ENCODE peak calls at places on chromosomes 6 and 20, in four cellular contexts. One of them, this sample, is unnamed.

GRCh38 chr6:168374541-168375071 is 55.0 kb upstream of the DACT2 start:
- DNase-seq in T-helper 17 cell: no peak
- DNase-seq in GM23248: no peak
- DNase-seq in KBM-7: no peak
- DNase-seq in this sample: no peak

GRCh38 chr6:71404145-71404966 is 115.7 kb downstream of the OGFRL1 start:
- DNase-seq in T-helper 17 cell: no peak
- DNase-seq in GM23248: peak; percentile 82
- DNase-seq in KBM-7: no peak
- DNase-seq in this sample: no peak

GRCh38 chr6:110950443-110950842 is 8.1 kb upstream of the GTF3C6 start:
- DNase-seq in T-helper 17 cell: no peak
- DNase-seq in GM23248: no peak
- DNase-seq in KBM-7: no peak
- DNase-seq in this sample: no peak

GRCh38 chr6:107704377-107705013 is 119.6 kb downstream of the SCML4 start:
- DNase-seq in T-helper 17 cell: no peak
- DNase-seq in GM23248: peak; percentile 54
- DNase-seq in KBM-7: peak; percentile 61
- DNase-seq in this sample: no peak

GRCh38 chr6:52877168-52877567 is 32.3 kb downstream of the GSTA3 start:
- DNase-seq in T-helper 17 cell: no peak
- DNase-seq in GM23248: peak; percentile 94
- DNase-seq in KBM-7: peak; percentile 10
- DNase-seq in this sample: no peak

GRCh38 chr20:21981179-21981578 is 275.7 kb downstream of the PAX1 start:
- DNase-seq in T-helper 17 cell: no peak
- DNase-seq in GM23248: peak; percentile 80
- DNase-seq in KBM-7: no peak
- DNase-seq in this sample: no peak

GRCh38 chr6:105844275-105844848 is 241.8 kb upstream of the PRDM1 start:
- DNase-seq in T-helper 17 cell: no peak
- DNase-seq in GM23248: peak; percentile 33
- DNase-seq in KBM-7: no peak
- DNase-seq in this sample: no peak

GRCh38 chr6:122042851-122043250 is 356.6 kb upstream of the HSF2 start:
- DNase-seq in T-helper 17 cell: no peak
- DNase-seq in GM23248: peak; percentile 31
- DNase-seq in KBM-7: no peak
- DNase-seq in this sample: no peak

GRCh38 chr6:148720897-148721296 is 25.9 kb upstream of the UST start:
- DNase-seq in T-helper 17 cell: no peak
- DNase-seq in GM23248: peak; percentile 61
- DNase-seq in KBM-7: no peak
- DNase-seq in this sample: no peak

GRCh38 chr20:60694763-60695162 is 557.3 kb upstream of the CDH4 start:
- DNase-seq in T-helper 17 cell: no peak
- DNase-seq in GM23248: peak; percentile 68
- DNase-seq in KBM-7: no peak
- DNase-seq in this sample: no peak

GRCh38 chr6:52643158-52643557 is 27.8 kb upstream of the TMEM14A start:
- DNase-seq in T-helper 17 cell: no peak
- DNase-seq in GM23248: peak; percentile 55
- DNase-seq in KBM-7: no peak
- DNase-seq in this sample: no peak

GRCh38 chr6:12032783-12033573 is 20.9 kb downstream of the HIVEP1 start:
- DNase-seq in T-helper 17 cell: no peak
- DNase-seq in GM23248: no peak
- DNase-seq in KBM-7: no peak
- DNase-seq in this sample: no peak

GRCh38 chr6:134551245-134551960 is 233.5 kb upstream of the SGK1 start:
- DNase-seq in T-helper 17 cell: no peak
- DNase-seq in GM23248: peak; percentile 76
- DNase-seq in KBM-7: no peak
- DNase-seq in this sample: no peak

GRCh38 chr6:154595997-154596396 is 85.5 kb upstream of the CNKSR3 start:
- DNase-seq in T-helper 17 cell: no peak
- DNase-seq in GM23248: no peak
- DNase-seq in KBM-7: no peak
- DNase-seq in this sample: no peak

GRCh38 chr6:19995575-19996257 is 158.5 kb downstream of the ID4 start:
- DNase-seq in T-helper 17 cell: no peak
- DNase-seq in GM23248: no peak
- DNase-seq in KBM-7: no peak
- DNase-seq in this sample: no peak

GRCh38 chr6:53070808-53071207 is 5.6 kb downstream of the FBXO9 start:
- DNase-seq in T-helper 17 cell: no peak
- DNase-seq in GM23248: no peak
- DNase-seq in KBM-7: no peak
- DNase-seq in this sample: no peak

GRCh38 chr6:139355172-139355571 is 19.3 kb downstream of the CITED2 start:
- DNase-seq in T-helper 17 cell: no peak
- DNase-seq in GM23248: no peak
- DNase-seq in KBM-7: no peak
- DNase-seq in this sample: no peak

GRCh38 chr6:135257641-135258405 is 76.7 kb downstream of the MYB start:
- DNase-seq in T-helper 17 cell: no peak
- DNase-seq in GM23248: no peak
- DNase-seq in KBM-7: no peak
- DNase-seq in this sample: no peak

GRCh38 chr6:69370763-69371162 is 426.0 kb downstream of the LMBRD1 start:
- DNase-seq in T-helper 17 cell: no peak
- DNase-seq in GM23248: no peak
- DNase-seq in KBM-7: no peak
- DNase-seq in this sample: no peak

GRCh38 chr6:140809694-140810101 is 1323.0 kb upstream of the GJE1 start:
- DNase-seq in T-helper 17 cell: no peak
- DNase-seq in GM23248: no peak
- DNase-seq in KBM-7: peak; percentile 94
- DNase-seq in this sample: no peak

GRCh38 chr6:158558415-158559306 is 1.2 kb upstream of the TMEM181 start:
- DNase-seq in T-helper 17 cell: no peak
- DNase-seq in GM23248: no peak
- DNase-seq in KBM-7: no peak
- DNase-seq in this sample: no peak

GRCh38 chr20:45097485-45098095 is 3.3 kb downstream of the KCNS1 start:
- DNase-seq in T-helper 17 cell: no peak
- DNase-seq in GM23248: peak; percentile 61
- DNase-seq in KBM-7: peak; percentile 42
- DNase-seq in this sample: no peak

GRCh38 chr20:50146732-50147662 is 6.5 kb downstream of the PEDS1 start:
- DNase-seq in T-helper 17 cell: peak; percentile 52
- DNase-seq in GM23248: no peak
- DNase-seq in KBM-7: peak; percentile 88
- DNase-seq in this sample: peak; percentile 61

GRCh38 chr6:76697585-76697984 is 625.1 kb upstream of the IMPG1 start:
- DNase-seq in T-helper 17 cell: no peak
- DNase-seq in GM23248: peak; percentile 22
- DNase-seq in KBM-7: no peak
- DNase-seq in this sample: no peak

GRCh38 chr6:45710304-45710821 is 305.3 kb downstream of the CLIC5 start:
- DNase-seq in T-helper 17 cell: no peak
- DNase-seq in GM23248: peak; percentile 56
- DNase-seq in KBM-7: no peak
- DNase-seq in this sample: peak; percentile 45

GRCh38 chr6:159445351-159445750 is 247.7 kb downstream of the SOD2 start:
- DNase-seq in T-helper 17 cell: no peak
- DNase-seq in GM23248: peak; percentile 27
- DNase-seq in KBM-7: no peak
- DNase-seq in this sample: no peak

GRCh38 chr6:31332637-31333602 is 24.1 kb downstream of the HLA-B start:
- DNase-seq in T-helper 17 cell: no peak
- DNase-seq in GM23248: no peak
- DNase-seq in KBM-7: peak; percentile 47
- DNase-seq in this sample: no peak

GRCh38 chr20:1626528-1627192 is 6.9 kb upstream of the SIRPB1 start:
- DNase-seq in T-helper 17 cell: no peak
- DNase-seq in GM23248: no peak
- DNase-seq in KBM-7: no peak
- DNase-seq in this sample: no peak

GRCh38 chr20:20459726-20460125 is 91.8 kb downstream of the INSM1 start:
- DNase-seq in T-helper 17 cell: no peak
- DNase-seq in GM23248: peak; percentile 26
- DNase-seq in KBM-7: no peak
- DNase-seq in this sample: no peak

GRCh38 chr20:9262653-9263194 is 193.8 kb downstream of the PLCB4 start:
- DNase-seq in T-helper 17 cell: no peak
- DNase-seq in GM23248: no peak
- DNase-seq in KBM-7: no peak
- DNase-seq in this sample: no peak

GRCh38 chr6:63516186-63516944 is 55.9 kb upstream of the LOC128125822 start:
- DNase-seq in T-helper 17 cell: no peak
- DNase-seq in GM23248: peak; percentile 19
- DNase-seq in KBM-7: no peak
- DNase-seq in this sample: no peak

GRCh38 chr6:132907915-132908314 is 93.5 kb downstream of the RPS12 start:
- DNase-seq in T-helper 17 cell: no peak
- DNase-seq in GM23248: peak; percentile 82
- DNase-seq in KBM-7: no peak
- DNase-seq in this sample: no peak

GRCh38 chr6:153016846-153017245 is 14.3 kb upstream of the MTRF1L start:
- DNase-seq in T-helper 17 cell: no peak
- DNase-seq in GM23248: no peak
- DNase-seq in KBM-7: no peak
- DNase-seq in this sample: no peak

GRCh38 chr6:124551711-124552233 is 410.5 kb upstream of the RNF217 start:
- DNase-seq in T-helper 17 cell: no peak
- DNase-seq in GM23248: no peak
- DNase-seq in KBM-7: no peak
- DNase-seq in this sample: no peak

GRCh38 chr6:129525055-129525454 is 184.9 kb downstream of the ARHGAP18 start:
- DNase-seq in T-helper 17 cell: no peak
- DNase-seq in GM23248: peak; percentile 53
- DNase-seq in KBM-7: no peak
- DNase-seq in this sample: no peak

GRCh38 chr6:129662406-129662766 is 47.6 kb downstream of the ARHGAP18 start:
- DNase-seq in T-helper 17 cell: no peak
- DNase-seq in GM23248: no peak
- DNase-seq in KBM-7: no peak
- DNase-seq in this sample: no peak

GRCh38 chr20:35828434-35828833 is 56.6 kb downstream of the PHF20 start:
- DNase-seq in T-helper 17 cell: no peak
- DNase-seq in GM23248: no peak
- DNase-seq in KBM-7: no peak
- DNase-seq in this sample: no peak

GRCh38 chr6:161141173-161141572 is 132.7 kb downstream of the AGPAT4 start:
- DNase-seq in T-helper 17 cell: no peak
- DNase-seq in GM23248: no peak
- DNase-seq in KBM-7: no peak
- DNase-seq in this sample: no peak

GRCh38 chr20:49447946-49448809 is 34.3 kb downstream of the KCNB1 start:
- DNase-seq in T-helper 17 cell: no peak
- DNase-seq in GM23248: peak; percentile 34
- DNase-seq in KBM-7: no peak
- DNase-seq in this sample: no peak

This sample was measured in activated B cell treated with CpG ODN at 0.5 μM for 24 hours.